ENCODE peak calls at places on chromosomes 2 and 18, in nine cellular contexts. M is ovary, X is fibroblast of lung, H is PC-3, N is sigmoid colon, O is tibial nerve, G is fibroblast of mammary gland, K is right atrium auricular region, W is PC-9. D is an unnamed sample.

GRCh38 chr2:58633576-58634365 is 392.6 kb upstream of the FANCL start:
- DNase-seq in M (no peak), X (peak; percentile 39), H (peak; percentile 94), N (no peak), O (no peak), G (peak; percentile 44), K (no peak), W (peak; percentile 5), D (no peak)

GRCh38 chr2:129058981-129059380 is 740.3 kb upstream of the HS6ST1 start:
- DNase-seq in M (no peak), X (no peak), H (no peak), N (no peak), O (no peak), G (no peak), K (no peak), W (no peak), D (peak; percentile 90)

GRCh38 chr2:18896106-18896505 is 306.7 kb upstream of the NT5C1B start:
- DNase-seq in M (no peak), X (peak; percentile 26), H (no peak), N (no peak), O (no peak), G (peak; percentile 71), K (no peak), W (no peak), D (no peak)

GRCh38 chr18:48098007-48098406 is 167.5 kb upstream of the SMAD2 start:
- DNase-seq in M (no peak), X (no peak), H (peak; percentile 58), N (no peak), O (no peak), G (no peak), K (no peak), W (no peak), D (no peak)

GRCh38 chr2:236794074-236794473 is 224.4 kb downstream of the ACKR3 start:
- DNase-seq in M (no peak), X (peak; percentile 50), H (peak; percentile 37), N (no peak), O (no peak), G (peak; percentile 28), K (no peak), W (no peak), D (no peak)

GRCh38 chr2:27717070-27717453 is 53.4 kb downstream of the SLC4A1AP start:
- DNase-seq in M (no peak), X (no peak), H (peak; percentile 36), N (no peak), O (no peak), G (peak; percentile 72), K (peak; percentile 62), W (peak; percentile 81), D (no peak)

GRCh38 chr2:128386066-128386465 is 67.4 kb upstream of the HS6ST1 start:
- DNase-seq in M (peak; percentile 13), X (no peak), H (no peak), N (peak; percentile 41), O (no peak), G (no peak), K (no peak), W (no peak), D (no peak)

GRCh38 chr2:119749405-119750066 is 10.2 kb upstream of the PTPN4 start:
- DNase-seq in M (no peak), X (peak; percentile 48), H (peak; percentile 79), N (no peak), O (no peak), G (peak; percentile 80), K (no peak), W (no peak), D (no peak)

GRCh38 chr2:159711562-159712193 is 628 bp upstream of the MARCHF7 start:
- DNase-seq in M (no peak), X (no peak), H (no peak), N (no peak), O (no peak), G (peak; percentile 64), K (no peak), W (no peak), D (peak; percentile 41)

GRCh38 chr2:101464841-101465240 is 10.1 kb downstream of the RFX8 start:
- DNase-seq in M (no peak), X (peak; percentile 12), H (peak; percentile 48), N (no peak), O (no peak), G (peak; percentile 57), K (no peak), W (no peak), D (no peak)

GRCh38 chr2:84792856-84793522 is 87.9 kb downstream of the TRABD2A start:
- DNase-seq in M (no peak), X (peak; percentile 55), H (peak; percentile 75), N (no peak), O (no peak), G (peak; percentile 48), K (no peak), W (no peak), D (no peak)

GRCh38 chr2:178542161-178542560 is 61.9 kb downstream of the PLEKHA3 start:
- DNase-seq in M (no peak), X (no peak), H (no peak), N (no peak), O (no peak), G (no peak), K (no peak), W (no peak), D (no peak)

GRCh38 chr2:101265893-101266499 is 13.3 kb downstream of the CNOT11 start:
- DNase-seq in M (no peak), X (no peak), H (peak; percentile 61), N (no peak), O (no peak), G (no peak), K (no peak), W (peak; percentile 72), D (no peak)

GRCh38 chr2:18762667-18763066 is 173.3 kb upstream of the NT5C1B start:
- DNase-seq in M (no peak), X (no peak), H (no peak), N (no peak), O (no peak), G (no peak), K (no peak), W (no peak), D (no peak)

GRCh38 chr2:54772110-54772509 is 48.6 kb downstream of the EML6 start:
- DNase-seq in M (no peak), X (peak; percentile 12), H (peak; percentile 78), N (no peak), O (no peak), G (peak; percentile 79), K (no peak), W (no peak), D (no peak)

GRCh38 chr2:62340981-62341624 is 145.2 kb downstream of the B3GNT2 start:
- DNase-seq in M (peak; percentile 29), X (no peak), H (peak; percentile 48), N (peak; percentile 90), O (no peak), G (peak; percentile 49), K (no peak), W (peak; percentile 38), D (no peak)

GRCh38 chr18:2980607-2980923 is 32.4 kb downstream of the LPIN2 start:
- DNase-seq in M (no peak), X (no peak), H (no peak), N (no peak), O (no peak), G (no peak), K (no peak), W (no peak), D (no peak)
- H3K4me3 ChIP-seq in M (no peak overlapping the region), X (no peak overlapping the region), H (no peak overlapping the region), N (no peak overlapping the region), O (no peak overlapping the region), G (no peak overlapping the region), K (no peak overlapping the region), W (no peak overlapping the region), D (no peak overlapping the region)

GRCh38 chr2:8517850-8518480 is 163.9 kb upstream of the ID2 start:
- DNase-seq in M (no peak), X (no peak), H (no peak), N (no peak), O (no peak), G (no peak), K (no peak), W (no peak), D (no peak)

GRCh38 chr2:8515390-8515761 is 166.5 kb upstream of the ID2 start:
- DNase-seq in M (no peak), X (no peak), H (no peak), N (no peak), O (no peak), G (no peak), K (no peak), W (no peak), D (no peak)

GRCh38 chr2:8514274-8514662 is 167.6 kb upstream of the ID2 start:
- DNase-seq in M (no peak), X (no peak), H (no peak), N (no peak), O (no peak), G (no peak), K (no peak), W (no peak), D (no peak)

GRCh38 chr2:8514748-8515389 is 167.0 kb upstream of the ID2 start:
- DNase-seq in M (no peak), X (no peak), H (no peak), N (no peak), O (no peak), G (no peak), K (no peak), W (no peak), D (no peak)

GRCh38 chr2:8515864-8516533 is 165.9 kb upstream of the ID2 start:
- DNase-seq in M (no peak), X (no peak), H (no peak), N (no peak), O (no peak), G (no peak), K (no peak), W (no peak), D (no peak)
- TF ChIP-seq CTCF in M (no peak), X (no peak), H (no peak), N (no peak), O (no peak), G (no peak), K (peak; percentile 19), W (no peak), D (no peak)

DNA sequence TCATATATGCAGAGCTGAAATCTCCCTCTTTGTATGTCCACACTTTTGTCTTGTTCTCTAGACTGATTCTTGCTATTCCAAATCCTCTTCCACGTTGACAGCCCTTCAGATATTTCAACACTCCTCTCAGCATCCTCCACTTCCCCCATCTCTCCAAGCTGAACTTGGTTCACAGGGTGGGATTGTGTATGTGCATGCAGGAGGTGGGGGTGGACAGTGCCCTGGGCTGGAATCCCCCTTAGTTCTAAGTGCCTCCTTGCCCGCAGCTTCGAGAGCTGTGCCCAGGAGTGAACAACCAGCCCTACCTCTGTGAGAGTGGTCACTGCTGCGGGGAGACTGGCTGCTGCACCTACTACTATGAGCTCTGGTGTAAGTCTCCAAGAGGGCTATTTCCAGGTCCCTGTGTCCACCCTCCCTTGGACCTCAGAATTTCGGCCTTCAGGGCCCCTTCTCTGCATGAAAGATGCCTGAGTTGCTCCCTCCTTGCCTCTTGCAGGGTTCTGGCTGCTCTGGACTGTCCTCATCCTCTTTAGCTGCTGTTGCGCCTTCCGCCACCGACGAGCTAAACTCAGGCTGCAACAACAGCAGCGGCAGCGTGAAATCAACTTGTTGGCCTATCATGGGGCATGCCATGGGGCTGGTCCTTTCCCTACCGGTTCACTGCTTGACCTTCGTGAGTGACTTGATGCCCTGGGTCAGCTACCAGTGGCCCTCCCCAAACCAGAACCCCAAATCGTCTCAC is 1.3 kb downstream of the WBP1 start:
- DNase-seq in M (no peak), X (no peak), H (no peak), N (no peak), O (no peak), G (no peak), K (no peak), W (no peak), D (no peak)
- H3K4me3 ChIP-seq in M (no peak overlapping the region), X (no peak overlapping the region), H (peak overlapping the region; percentile 100), N (no peak overlapping the region), O (no peak overlapping the region), G (peak overlapping the region; percentile 16), K (no peak overlapping the region), W (peak overlapping the region; percentile 93), D (peak overlapping the region; percentile 88)

GRCh38 chr2:231795525-231796327 is 9.5 kb downstream of the COPS7B start:
- DNase-seq in M (no peak), X (peak; percentile 69), H (peak; percentile 95), N (no peak), O (no peak), G (peak; percentile 76), K (no peak), W (peak; percentile 74), D (peak; percentile 96)
- TF ChIP-seq CTCF in M (no peak), X (peak; percentile 20), H (peak; percentile 78), N (no peak), O (no peak), G (peak; percentile 32), K (peak; percentile 17), W (peak; percentile 78), D (peak; percentile 47)